ENCODE peak calls at places on chromosomes 4 and X, in five cellular contexts. Z is cardiac muscle cell, I is AG04450, E is thoracic aorta, K is astrocyte. N is an unnamed sample.
A peak's percentile ranks its signal among the peaks of the same experiment; 100 is the strongest.

GRCh38 chr4:16253127-16253960 is 27.1 kb upstream of the TAPT1 start:
- DNase-seq in K (peak; percentile 87), I (peak; percentile 55), Z (no peak), E (no peak), N (no peak)

GRCh38 chr4:153931804-153932203 is 142.9 kb upstream of the SFRP2 start:
- DNase-seq in I (no peak), Z (no peak), E (no peak), K (no peak), N (no peak)

GRCh38 chr4:52588771-52589591 is 70.1 kb downstream of the USP46 start:
- DNase-seq in K (peak; percentile 96), I (peak; percentile 66), E (no peak), Z (no peak), N (no peak)

GRCh38 chrX:19198448-19198847 is 76.2 kb upstream of the ADGRG2 start:
- DNase-seq in Z (no peak), K (peak; percentile 8), I (no peak), E (no peak), N (no peak)

GRCh38 chr4:1715002-1715761 is 3.1 kb upstream of the SLBP start:
- DNase-seq in E (no peak), I (no peak), K (no peak), Z (no peak), N (no peak)

GRCh38 chr4:172305698-172306097 is 492.5 kb downstream of the GALNTL6 start:
- DNase-seq in I (no peak), Z (no peak), E (no peak), K (no peak), N (no peak)

GRCh38 chr4:53763813-53764597 is 172.7 kb upstream of the LNX1 start:
- DNase-seq in Z (no peak), I (peak; percentile 68), K (peak; percentile 93), E (no peak), N (no peak)

GRCh38 chr4:82780398-82781231 is 18.0 kb downstream of the SCD5 start:
- DNase-seq in I (no peak), Z (peak; percentile 57), K (peak; percentile 58), E (no peak), N (no peak)

GRCh38 chrX:112527903-112528302 is 151.8 kb downstream of the LHFPL1 start:
- DNase-seq in E (no peak), K (no peak), I (no peak), Z (no peak), N (no peak)

GRCh38 chr4:119774840-119775239 is 146.2 kb upstream of the PDE5A start:
- DNase-seq in Z (no peak), E (no peak), K (no peak), I (no peak), N (no peak)

GRCh38 chrX:13827693-13828092 is 10.8 kb upstream of the GPM6B start:
- DNase-seq in Z (no peak), I (no peak), K (no peak), E (no peak), N (no peak)

GRCh38 chr4:189912170-189912569 is 28.5 kb upstream of the FRG1 start:
- DNase-seq in I (no peak), K (no peak), Z (no peak), E (no peak), N (no peak)
- TF ChIP-seq CTCF in I (peak; percentile 51), K (peak; percentile 25), Z (peak; percentile 28), E (no peak), N (peak; percentile 76)

DNA sequence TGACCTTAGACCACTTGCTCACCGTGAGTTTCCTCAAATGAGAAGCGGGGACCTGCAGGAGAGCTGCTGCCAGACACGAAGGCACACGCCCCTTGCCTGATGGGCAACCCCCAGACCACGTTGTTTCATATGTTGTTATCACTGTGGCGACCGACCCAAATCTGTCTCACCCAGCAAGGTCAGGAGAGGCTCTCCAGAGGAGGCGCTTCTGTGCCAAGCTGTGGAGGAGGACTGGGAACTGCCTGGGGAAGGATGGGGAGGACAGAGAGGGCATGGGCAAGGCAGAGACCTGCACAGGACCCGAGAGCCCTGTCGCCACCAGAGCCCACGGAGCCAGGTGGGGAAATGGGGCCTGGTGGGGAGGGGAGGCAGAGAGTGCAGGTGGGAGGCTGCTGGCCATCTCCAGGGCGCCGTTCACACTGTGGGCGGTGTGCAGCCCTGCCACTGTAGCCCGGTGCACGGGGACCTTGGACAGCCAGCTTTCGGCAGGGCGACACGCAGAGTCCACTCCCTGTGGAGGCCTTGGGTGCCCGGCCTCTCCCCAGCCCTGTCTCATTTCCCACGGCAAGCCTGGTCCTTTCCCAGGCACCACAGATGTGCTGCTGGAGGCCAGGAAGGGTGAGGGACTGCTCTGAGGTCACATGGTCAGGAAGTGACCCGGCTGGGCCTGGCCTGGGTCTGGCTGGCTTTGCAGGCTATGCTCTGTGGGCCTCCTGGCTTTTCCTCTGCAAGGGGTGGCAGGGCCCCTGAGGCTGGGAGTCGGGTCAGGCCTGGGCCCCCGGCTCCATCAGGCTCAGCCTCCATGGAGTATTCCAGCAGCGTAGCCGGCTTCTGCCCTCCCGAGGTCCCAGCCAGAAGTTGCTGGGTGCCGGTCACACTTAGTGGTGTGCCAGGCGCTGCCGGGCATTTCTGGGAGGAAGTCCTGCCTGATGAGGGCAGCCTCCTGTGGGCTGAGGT is 3.2 kb downstream of the HTRA3 start:
- DNase-seq in I (no peak), K (no peak), E (no peak), Z (no peak), N (no peak)
- TF ChIP-seq CTCF in I (no peak), K (no peak), E (no peak), Z (no peak), N (no peak)

GRCh38 chrX:67290489-67291220 is 253.2 kb upstream of the AR start:
- DNase-seq in Z (no peak), I (no peak), E (no peak), K (no peak), N (no peak)

GRCh38 chrX:67288958-67289641 is 254.7 kb upstream of the AR start:
- DNase-seq in K (no peak), Z (no peak), I (no peak), E (no peak), N (no peak)
- TF ChIP-seq CTCF in K (no peak), Z (no peak), I (no peak), E (no peak), N (no peak)

GRCh38 chr4:88791274-88791673 is 93.6 kb upstream of the NAP1L5 start:
- DNase-seq in E (no peak), K (peak; percentile 59), Z (no peak), I (no peak), N (no peak)
- TF ChIP-seq CTCF in E (no peak), K (peak; percentile 22), Z (peak; percentile 31), I (peak; percentile 24), N (no peak)

GRCh38 chrX:153061732-153062131 is 5.5 kb downstream of the PNMA3 start:
- DNase-seq in Z (no peak), K (peak; percentile 50), I (no peak), E (no peak), N (no peak)

GRCh38 chrX:153063315-153063714 is 7.0 kb downstream of the PNMA3 start:
- DNase-seq in I (no peak), Z (no peak), K (peak; percentile 30), E (no peak), N (no peak)

GRCh38 chrX:153057281-153057680 is 1.0 kb downstream of the PNMA3 start:
- DNase-seq in E (no peak), K (no peak), Z (no peak), I (no peak), N (no peak)

GRCh38 chrX:153059191-153060094 is 3.2 kb downstream of the PNMA3 start:
- DNase-seq in I (no peak), E (no peak), K (no peak), Z (no peak), N (no peak)

DNA sequence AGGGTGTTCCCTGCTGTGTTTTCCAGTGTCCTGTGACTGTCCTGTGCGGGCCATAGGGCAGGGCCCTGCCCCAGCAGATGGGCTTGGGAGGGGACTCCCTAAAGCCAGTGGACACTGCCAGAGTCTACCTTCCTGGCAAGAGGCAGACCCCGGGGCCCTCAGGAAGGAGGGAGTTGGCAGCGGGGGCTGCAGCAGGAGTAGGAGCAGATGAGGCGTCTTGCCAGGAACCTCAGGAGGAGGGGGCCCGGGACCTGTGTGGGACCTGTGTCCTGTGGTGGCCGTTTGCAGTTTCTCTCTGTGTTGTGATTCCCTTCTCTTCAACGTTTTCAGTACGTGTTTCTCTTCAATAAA is 3.8 kb downstream of the PNMA3 start:
- DNase-seq in I (no peak), E (no peak), Z (no peak), K (no peak), N (no peak)
- TF ChIP-seq CTCF in I (no peak), E (no peak), Z (no peak), K (no peak), N (no peak)

DNA sequence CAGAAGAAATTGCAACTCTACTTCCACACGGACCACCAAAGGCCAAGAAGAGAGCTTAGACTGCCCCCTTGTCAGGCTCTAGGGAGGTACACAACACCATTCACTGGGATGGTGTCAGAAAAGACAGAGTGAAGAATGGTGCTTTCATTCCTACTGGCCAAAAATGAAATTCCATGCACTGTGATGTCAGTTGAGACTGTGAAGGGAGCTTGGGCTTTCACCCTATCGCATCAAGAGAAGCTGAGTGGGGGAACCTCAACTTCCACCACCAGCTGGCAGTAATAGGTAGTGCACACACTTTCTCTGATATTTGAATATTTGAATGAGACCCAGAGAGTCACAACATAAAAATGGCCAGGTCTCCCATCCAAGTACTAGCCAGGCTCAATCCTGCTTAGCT is 65.9 kb downstream of the ZNF711 start:
- DNase-seq in Z (no peak), I (no peak), E (no peak), K (no peak), N (no peak)
- TF ChIP-seq CTCF in Z (no peak), I (no peak), E (no peak), K (no peak), N (peak; percentile 15)